ENCODE peak calls at places on chromosomes 5 and 9, in nine cellular contexts. Z is dorsolateral prefrontal cortex, F is right cardiac atrium, G is heart right ventricle, D is left ventricle myocardium inferior, M is GM23338, W is heart left ventricle, V is stomach, Q is fibroblast of lung. J is an unnamed sample.

GRCh38 chr9:82682431-82682830 is 380.5 kb downstream of the RASEF start:
- DNase-seq in Z (no peak), F (no peak), G (no peak), D (no peak), M (no peak), W (no peak), V (no peak), Q (no peak), J (no peak)

GRCh38 chr5:31935702-31936347 is 238.3 kb downstream of the GOLPH3 start:
- DNase-seq in Z (no peak), F (peak; percentile 16), G (no peak), D (no peak), M (no peak), W (no peak), V (peak; percentile 48), Q (peak; percentile 11), J (no peak)

GRCh38 chr9:21576331-21577189 is 94.4 kb upstream of the IFNE start:
- DNase-seq in Z (no peak), F (peak; percentile 24), G (no peak), D (no peak), M (no peak), W (no peak), V (no peak), Q (peak; percentile 88), J (no peak)

GRCh38 chr5:3000631-3001030 is 249.2 kb upstream of the IRX2 start:
- DNase-seq in Z (no peak), F (no peak), G (no peak), D (no peak), M (no peak), W (no peak), V (no peak), Q (no peak), J (no peak)

GRCh38 chr5:179181988-179182387 is 121.8 kb downstream of the ZNF354C start:
- DNase-seq in Z (no peak), F (no peak), G (no peak), D (no peak), M (no peak), W (no peak), V (no peak), Q (no peak), J (no peak)

GRCh38 chr5:161549106-161549505 is 2.6 kb upstream of the GABRB2 start:
- DNase-seq in Z (peak; percentile 47), F (no peak), G (no peak), D (no peak), M (no peak), W (no peak), V (no peak), Q (no peak), J (no peak)

GRCh38 chr5:26329562-26330189 is 708.7 kb downstream of the CDH9 start:
- DNase-seq in Z (no peak), F (no peak), G (no peak), D (no peak), M (peak; percentile 45), W (no peak), V (no peak), Q (no peak), J (peak; percentile 8)

GRCh38 chr5:171924493-171925122 is 81.8 kb downstream of the FBXW11 start:
- DNase-seq in Z (no peak), F (no peak), G (no peak), D (no peak), M (peak; percentile 49), W (no peak), V (no peak), Q (no peak), J (no peak)

GRCh38 chr5:88248094-88248493 is 20.6 kb downstream of the TMEM161B start:
- DNase-seq in Z (no peak), F (no peak), G (no peak), D (no peak), M (peak; percentile 57), W (no peak), V (no peak), Q (no peak), J (no peak)

GRCh38 chr5:169785731-169786130 is 148.7 kb downstream of the DOCK2 start:
- DNase-seq in Z (no peak), F (no peak), G (no peak), D (no peak), M (no peak), W (no peak), V (no peak), Q (no peak), J (no peak)

GRCh38 chr5:115379622-115380344 is 83.3 kb upstream of the CCDC112 start:
- DNase-seq in Z (no peak), F (no peak), G (no peak), D (no peak), M (no peak), W (no peak), V (peak; percentile 75), Q (no peak), J (no peak)
- H3K27ac ChIP-seq in Z (no peak overlapping the region), F (no peak overlapping the region), G (no peak overlapping the region), D (no peak overlapping the region), M (no peak overlapping the region), W (no peak overlapping the region), V (peak overlapping the region; percentile 13), Q (no peak overlapping the region), J (no peak overlapping the region)

GRCh38 chr9:99590879-99591278 is 230.8 kb upstream of the NR4A3 start:
- DNase-seq in Z (no peak), F (no peak), G (no peak), D (no peak), M (no peak), W (no peak), V (no peak), Q (no peak), J (no peak)
- H3K4me3 ChIP-seq in Z (no peak overlapping the region), F (no peak overlapping the region), G (no peak overlapping the region), D (no peak overlapping the region), M (no peak overlapping the region), W (no peak overlapping the region), V (no peak overlapping the region), Q (no peak overlapping the region), J (no peak overlapping the region)

GRCh38 chr9:125529589-125530515 is 177.2 kb downstream of the MAPKAP1 start:
- DNase-seq in Z (no peak), F (no peak), G (no peak), D (no peak), M (peak; percentile 31), W (no peak), V (no peak), Q (no peak), J (no peak)
- H3K27ac ChIP-seq in Z (no peak overlapping the region), F (no peak overlapping the region), G (peak overlapping the region; percentile 6), D (peak overlapping the region; percentile 16), M (peak overlapping the region; percentile 67), W (no peak overlapping the region), V (no peak overlapping the region), Q (no peak overlapping the region), J (no peak overlapping the region)

DNA sequence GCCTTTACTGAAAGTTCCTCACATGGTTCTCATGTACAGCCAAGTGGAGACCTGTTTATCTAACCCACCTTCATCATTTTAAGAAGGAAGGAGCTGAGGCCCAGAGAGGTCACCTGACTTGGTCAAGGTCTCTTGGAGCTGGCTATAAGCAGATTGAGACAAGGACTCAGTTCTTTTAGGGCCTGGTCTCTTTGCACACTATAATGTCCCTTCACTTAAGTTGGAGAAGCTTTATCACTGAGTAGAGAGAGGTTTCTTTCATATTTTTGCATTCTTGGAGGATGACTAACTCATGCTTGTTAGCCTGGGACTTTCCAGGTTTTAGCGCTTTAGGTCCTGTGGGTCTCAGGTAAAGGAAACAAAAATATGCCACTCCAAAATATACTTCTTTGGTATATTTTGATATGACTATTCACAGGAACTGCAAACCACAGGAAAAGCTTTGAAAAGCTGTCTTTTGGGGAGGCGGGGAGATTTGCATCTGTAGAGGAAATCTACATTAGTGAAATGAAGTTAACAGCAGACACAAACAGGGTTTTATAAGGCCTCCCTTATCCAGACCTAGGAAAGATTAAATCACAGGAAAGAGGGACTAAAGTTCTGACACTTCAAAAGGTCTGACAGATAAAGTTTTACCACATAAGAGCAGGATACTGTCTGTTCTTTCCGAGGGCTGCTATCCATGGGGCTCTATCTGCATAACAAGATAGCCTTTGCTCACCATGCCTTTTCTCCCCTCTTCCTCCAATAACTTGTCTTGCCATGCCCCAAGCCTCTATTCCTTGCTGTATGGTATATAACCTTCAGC is 95.8 kb upstream of the ANKRD55 start:
- DNase-seq in Z (no peak), F (no peak), G (no peak), D (no peak), M (peak; percentile 24), W (no peak), V (no peak), Q (peak; percentile 13), J (no peak)
- H3K4me3 ChIP-seq in Z (no peak overlapping the region), F (no peak overlapping the region), G (no peak overlapping the region), D (no peak overlapping the region), M (no peak overlapping the region), W (no peak overlapping the region), V (no peak overlapping the region), Q (no peak overlapping the region), J (no peak overlapping the region)

GRCh38 chr9:114048533-114049452 is 29.3 kb downstream of the AMBP start:
- DNase-seq in Z (no peak), F (no peak), G (no peak), D (no peak), M (no peak), W (no peak), V (no peak), Q (no peak), J (no peak)
- H3K27ac ChIP-seq in Z (no peak overlapping the region), F (no peak overlapping the region), G (no peak overlapping the region), D (no peak overlapping the region), M (no peak overlapping the region), W (no peak overlapping the region), V (no peak overlapping the region), Q (no peak overlapping the region), J (no peak overlapping the region)

GRCh38 chr5:135578685-135579341 is at the start of gene CXCL14:
- DNase-seq in Z (no peak), F (peak; percentile 51), G (no peak), D (no peak), M (peak; percentile 84), W (no peak), V (no peak), Q (peak; percentile 61), J (no peak)

GRCh38 chr5:135577421-135577820 is 1.4 kb downstream of the CXCL14 start:
- DNase-seq in Z (no peak), F (no peak), G (no peak), D (no peak), M (peak; percentile 28), W (no peak), V (no peak), Q (no peak), J (no peak)

GRCh38 chr5:135574493-135574892 is 4.3 kb downstream of the CXCL14 start:
- DNase-seq in Z (no peak), F (no peak), G (no peak), D (no peak), M (no peak), W (no peak), V (no peak), Q (no peak), J (no peak)

GRCh38 chr5:135578305-135578684 is 496 bp downstream of the CXCL14 start:
- DNase-seq in Z (no peak), F (no peak), G (no peak), D (no peak), M (peak; percentile 40), W (no peak), V (no peak), Q (no peak), J (no peak)

GRCh38 chr5:135576075-135576599 is 2.7 kb downstream of the CXCL14 start:
- DNase-seq in Z (no peak), F (no peak), G (no peak), D (no peak), M (peak; percentile 34), W (no peak), V (no peak), Q (no peak), J (no peak)
- H3K4me3 ChIP-seq in Z (no peak overlapping the region), F (no peak overlapping the region), G (no peak overlapping the region), D (no peak overlapping the region), M (no peak overlapping the region), W (no peak overlapping the region), V (no peak overlapping the region), Q (no peak overlapping the region), J (no peak overlapping the region)